ENCODE peak calls at places on chromosome 4, in five cellular contexts. K, U, E, Z and T are unnamed samples.

GRCh38 chr4:16887887-16888286 is 10.6 kb downstream of the LDB2 start:
- DNase-seq in E (no peak), K (no peak), Z (no peak), U (no peak), T (no peak)

GRCh38 chr4:147773261-147774184 is 41.6 kb downstream of the ARHGAP10 start:
- DNase-seq in U (no peak), E (no peak), Z (no peak), K (no peak), T (no peak)

GRCh38 chr4:4260185-4260751 is 12.2 kb upstream of the TMEM128 start:
- DNase-seq in U (peak; percentile 53), E (peak; percentile 13), Z (peak; percentile 52), K (no peak), T (no peak)

GRCh38 chr4:98113005-98113404 is 30.3 kb downstream of the STPG2 start:
- DNase-seq in K (no peak), E (peak; percentile 82), U (peak; percentile 23), Z (peak; percentile 11), T (peak; percentile 10)

GRCh38 chr4:77199276-77199675 is 42.3 kb downstream of the CCNG2 start:
- DNase-seq in U (no peak), E (no peak), Z (no peak), K (no peak), T (no peak)

GRCh38 chr4:104818579-104818978 is 323.9 kb upstream of the CXXC4 start:
- DNase-seq in E (no peak), Z (no peak), K (no peak), U (no peak), T (no peak)

GRCh38 chr4:168830777-168831512 is 179.1 kb downstream of the CBR4 start:
- DNase-seq in K (no peak), U (no peak), Z (no peak), E (no peak), T (no peak)

GRCh38 chr4:13793020-13793710 is 165.6 kb upstream of the BOD1L1 start:
- DNase-seq in K (no peak), E (no peak), Z (no peak), U (no peak), T (no peak)

GRCh38 chr4:9964884-9965283 is 56.4 kb downstream of the SLC2A9 start:
- DNase-seq in Z (no peak), K (no peak), E (no peak), U (no peak), T (peak; percentile 11)

GRCh38 chr4:151324449-151325319 is 721 bp downstream of the SH3D19 start:
- DNase-seq in K (no peak), U (peak; percentile 77), Z (peak; percentile 70), E (peak; percentile 61), T (peak; percentile 57)

GRCh38 chr4:80196259-80197131 is 808 bp upstream of the PRDM8 start:
- DNase-seq in K (no peak), E (no peak), Z (peak; percentile 52), U (no peak), T (no peak)

GRCh38 chr4:66923081-66923865 is 622.0 kb downstream of the CENPC start:
- DNase-seq in E (no peak), Z (no peak), U (no peak), K (no peak), T (no peak)

GRCh38 chr4:78222575-78223186 is 165.6 kb downstream of the FRAS1 start:
- DNase-seq in E (no peak), K (no peak), Z (no peak), U (no peak), T (no peak)